ENCODE peak calls at places on chromosome 22, in ten cellular contexts. S, Z, E, O, U, H, P, N, K and V are unnamed samples.

GRCh38 chr22:27370281-27370680 is 431.3 kb downstream of the MN1 start:
- DNase-seq in S (no peak), Z (no peak), E (peak; percentile 14), O (no peak), U (no peak), H (no peak), P (no peak), N (no peak), K (no peak), V (no peak)

GRCh38 chr22:22865311-22866072 is 22.1 kb upstream of the IGLL5 start:
- DNase-seq in S (no peak), Z (no peak), E (no peak), O (no peak), U (no peak), H (no peak), P (no peak), N (no peak), K (no peak), V (no peak)

GRCh38 chr22:36369922-36370781 is 17.6 kb downstream of the MYH9 start:
- DNase-seq in S (no peak), Z (peak; percentile 59), E (peak; percentile 58), O (no peak), U (no peak), H (no peak), P (peak; percentile 83), N (no peak), K (no peak), V (peak; percentile 48)

GRCh38 chr22:37551981-37552380 is 8.3 kb upstream of the CDC42EP1 start:
- DNase-seq in S (no peak), Z (no peak), E (no peak), O (no peak), U (no peak), H (no peak), P (no peak), N (no peak), K (no peak), V (no peak)

GRCh38 chr22:32352681-32353080 is 5.0 kb upstream of the RFPL3 start:
- DNase-seq in S (no peak), Z (no peak), E (no peak), O (no peak), U (no peak), H (no peak), P (no peak), N (no peak), K (no peak), V (no peak)

GRCh38 chr22:25509391-25509791 is 55.1 kb upstream of the GRK3 start:
- DNase-seq in S (no peak), Z (peak; percentile 31), E (peak; percentile 12), O (peak; percentile 8), U (no peak), H (no peak), P (no peak), N (no peak), K (no peak), V (no peak)

GRCh38 chr22:33028191-33028700 is 29.9 kb downstream of the SYN3 start:
- DNase-seq in S (no peak), Z (no peak), E (no peak), O (no peak), U (peak; percentile 40), H (no peak), P (no peak), N (no peak), K (no peak), V (no peak)

GRCh38 chr22:40043086-40043485 is 48.3 kb downstream of the FAM83F start:
- DNase-seq in S (no peak), Z (peak; percentile 68), E (no peak), O (no peak), U (no peak), H (no peak), P (no peak), N (no peak), K (no peak), V (no peak)

GRCh38 chr22:46984751-46985506 is 222.5 kb downstream of the TBC1D22A start:
- DNase-seq in S (no peak), Z (no peak), E (peak; percentile 85), O (peak; percentile 78), U (no peak), H (no peak), P (no peak), N (peak; percentile 41), K (no peak), V (no peak)

GRCh38 chr22:47176573-47177333 is 414.3 kb downstream of the TBC1D22A start:
- DNase-seq in S (peak; percentile 3), Z (no peak), E (no peak), O (no peak), U (no peak), H (no peak), P (no peak), N (no peak), K (no peak), V (no peak)

GRCh38 chr22:37634505-37635002 is 4.9 kb upstream of the SH3BP1 start:
- DNase-seq in S (peak; percentile 45), Z (no peak), E (no peak), O (no peak), U (no peak), H (no peak), P (no peak), N (no peak), K (no peak), V (no peak)

DNA sequence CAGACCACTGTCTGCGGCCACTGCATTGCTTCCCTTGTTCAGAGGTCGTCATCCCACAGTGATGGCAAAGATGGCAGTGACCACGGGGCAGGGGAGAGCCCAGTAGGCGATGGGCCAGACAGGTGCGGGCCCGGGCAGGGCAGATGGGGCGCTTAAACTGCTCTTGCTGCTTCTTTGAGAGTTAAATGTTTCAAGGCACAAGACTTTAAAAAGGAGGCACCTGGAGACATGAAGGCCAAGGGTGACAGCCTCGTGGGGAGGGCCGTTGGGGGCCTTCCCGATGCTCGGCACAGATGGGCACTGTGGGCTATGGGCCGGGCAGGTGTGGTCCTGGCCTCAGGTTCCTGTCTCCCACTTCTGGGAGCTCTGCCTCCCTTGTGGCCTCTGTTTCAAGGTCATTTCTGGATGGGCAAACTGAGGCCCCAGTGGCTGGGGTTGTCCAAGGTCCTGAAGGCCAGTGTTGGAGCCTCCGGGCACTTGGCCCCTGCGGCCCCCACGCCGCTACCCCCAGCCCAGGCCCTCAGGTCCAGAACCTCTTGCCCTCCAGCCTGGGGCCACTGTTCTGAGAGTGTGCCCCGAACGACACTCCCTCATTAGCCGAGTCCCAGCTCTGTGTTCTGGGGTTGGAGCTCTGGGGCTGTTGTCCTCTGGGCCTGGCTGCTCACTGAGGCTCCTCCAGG is 16.9 kb upstream of the CCDC188 start:
- DNase-seq in S (no peak), Z (no peak), E (no peak), O (no peak), U (no peak), H (no peak), P (no peak), N (no peak), K (no peak), V (no peak)
- H3K27me3 ChIP-seq in S (no peaks in the 10 kb centered on the region), Z (no peaks in the 10 kb centered on the region), E (no peaks in the 10 kb centered on the region), O (no peaks in the 10 kb centered on the region), U (no peaks in the 10 kb centered on the region), H (no peaks in the 10 kb centered on the region), P (no peaks in the 10 kb centered on the region), N (no peaks in the 10 kb centered on the region), K (no peaks in the 10 kb centered on the region), V (peaks cover 21% of the 10 kb centered on the region)

DNA sequence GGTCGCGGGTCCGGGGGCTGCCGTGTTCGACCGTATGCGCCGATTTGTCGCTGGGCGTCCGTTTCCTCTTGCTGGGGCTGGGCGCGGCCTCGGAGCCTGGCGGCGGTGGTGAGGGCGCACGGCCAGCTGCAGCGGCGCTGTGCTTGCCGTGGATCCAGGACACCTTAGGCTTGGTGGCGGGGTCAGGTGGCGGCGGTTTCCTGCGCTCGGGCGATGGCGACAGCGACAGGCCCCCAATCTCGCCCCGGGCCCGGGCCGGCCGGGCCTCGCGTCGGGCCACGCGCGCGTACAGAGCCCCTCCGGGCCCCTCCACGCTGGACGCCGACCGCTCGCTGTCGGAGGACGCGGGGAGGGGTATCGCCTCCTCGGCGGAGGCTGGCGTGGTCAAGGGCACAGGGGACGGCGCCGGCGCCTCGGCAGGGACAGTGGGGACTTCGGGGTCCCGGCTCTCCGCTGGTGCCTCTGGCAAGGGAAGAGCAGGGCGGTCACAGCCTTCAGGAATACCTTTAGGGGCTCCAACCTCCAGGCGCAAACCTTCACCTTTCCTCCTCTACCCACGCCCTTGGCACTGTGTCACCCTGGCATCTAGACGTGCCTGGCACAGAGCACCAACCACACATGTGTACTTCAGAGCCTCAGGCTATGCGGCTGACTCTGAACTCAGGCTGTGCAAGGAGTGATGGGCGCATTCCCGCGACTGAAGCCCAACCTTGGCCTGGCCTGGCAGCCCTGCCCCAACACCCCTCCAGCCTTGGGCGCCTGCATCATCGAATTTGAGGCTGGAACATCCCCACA is 11.6 kb downstream of the SCARF2 start:
- DNase-seq in S (no peak), Z (no peak), E (no peak), O (no peak), U (no peak), H (no peak), P (no peak), N (no peak), K (no peak), V (no peak)
- H3K4me3 ChIP-seq in S (peak overlapping the region; percentile 38), Z (no peak overlapping the region), E (peak overlapping the region; percentile 2), O (no peak overlapping the region), U (peak overlapping the region; percentile 46), H (peak overlapping the region; percentile 22), P (no peak overlapping the region), N (no peak overlapping the region), K (no peak overlapping the region), V (peak overlapping the region; percentile 53)

GRCh38 chr22:44118645-44119315 is 61.9 kb upstream of the PARVG start:
- DNase-seq in S (no peak), Z (no peak), E (no peak), O (no peak), U (no peak), H (no peak), P (no peak), N (no peak), K (no peak), V (no peak)
- TF ChIP-seq CTCF in S (no peak), Z (no peak), E (no peak), O (no peak), U (no peak), H (no peak), P (no peak), N (no peak), K (no peak), V (no peak)

GRCh38 chr22:28478564-28478963 is 201.1 kb downstream of the TTC28 start:
- DNase-seq in S (no peak), Z (no peak), E (no peak), O (no peak), U (no peak), H (no peak), P (no peak), N (no peak), K (no peak), V (no peak)

GRCh38 chr22:28484662-28485061 is 195.0 kb downstream of the TTC28 start:
- DNase-seq in S (no peak), Z (no peak), E (no peak), O (no peak), U (no peak), H (no peak), P (no peak), N (no peak), K (no peak), V (no peak)

GRCh38 chr22:28481725-28482124 is 197.9 kb downstream of the TTC28 start:
- DNase-seq in S (no peak), Z (no peak), E (no peak), O (no peak), U (no peak), H (no peak), P (no peak), N (no peak), K (no peak), V (no peak)

GRCh38 chr22:28477556-28477955 is 202.1 kb downstream of the TTC28 start:
- DNase-seq in S (no peak), Z (no peak), E (peak; percentile 81), O (no peak), U (no peak), H (no peak), P (no peak), N (no peak), K (no peak), V (no peak)

GRCh38 chr22:28479912-28480311 is 199.7 kb downstream of the TTC28 start:
- DNase-seq in S (no peak), Z (no peak), E (no peak), O (no peak), U (no peak), H (no peak), P (no peak), N (no peak), K (no peak), V (no peak)
- H3K27me3 ChIP-seq in S (no peaks in the 10 kb centered on the region), Z (no peaks in the 10 kb centered on the region), E (peaks cover 1% of the 10 kb centered on the region), O (no peaks in the 10 kb centered on the region), U (no peaks in the 10 kb centered on the region), H (no peaks in the 10 kb centered on the region), P (no peaks in the 10 kb centered on the region), N (peaks cover 55% of the 10 kb centered on the region), K (no peaks in the 10 kb centered on the region), V (no peaks in the 10 kb centered on the region)